ENCODE peak calls at places on chromosomes 16 and 17, in five cellular contexts. X is fibroblast of lung, C is H9, R is endothelial cell of umbilical vein, F is neural progenitor cell. B is an unnamed sample.

GRCh38 chr16:30715777-30716445 is 16.9 kb downstream of the SRCAP start:
- DNase-seq in X (no peak), C (no peak), R (no peak), F (no peak), B (no peak)

GRCh38 chr16:13542284-13542683 is 377.7 kb upstream of the ERCC4 start:
- DNase-seq in X (no peak), C (no peak), R (no peak), F (no peak), B (no peak)

GRCh38 chr17:2435852-2436251 is 35.0 kb upstream of the MNT start:
- DNase-seq in X (no peak), C (no peak), R (no peak), F (no peak), B (no peak)

GRCh38 chr16:88747588-88748301 is 37.3 kb downstream of the PIEZO1 start:
- DNase-seq in X (no peak), C (peak), R (no peak), F (no peak), B (peak)

GRCh38 chr17:14940112-14940945 is 324.8 kb downstream of the PMP22 start:
- DNase-seq in X (peak), C (no peak), R (no peak), F (no peak), B (no peak)

GRCh38 chr16:11896776-11897175 is 19.0 kb downstream of the GSPT1 start:
- DNase-seq in X (peak), C (no peak), R (peak), F (no peak), B (no peak)

GRCh38 chr17:59863607-59864006 is 29.1 kb downstream of the TUBD1 start:
- DNase-seq in X (no peak), C (no peak), R (no peak), F (no peak), B (no peak)

GRCh38 chr16:86353185-86353584 is 157.1 kb upstream of the FOXF1 start:
- DNase-seq in X (peak), C (no peak), R (no peak), F (no peak), B (no peak)

GRCh38 chr17:71430281-71430680 is 690.5 kb upstream of the SOX9 start:
- DNase-seq in X (no peak), C (no peak), R (no peak), F (no peak), B (no peak)

GRCh38 chr16:12362482-12363458 is 386.2 kb downstream of the SNX29 start:
- DNase-seq in X (no peak), C (no peak), R (peak), F (no peak), B (no peak)

DNA sequence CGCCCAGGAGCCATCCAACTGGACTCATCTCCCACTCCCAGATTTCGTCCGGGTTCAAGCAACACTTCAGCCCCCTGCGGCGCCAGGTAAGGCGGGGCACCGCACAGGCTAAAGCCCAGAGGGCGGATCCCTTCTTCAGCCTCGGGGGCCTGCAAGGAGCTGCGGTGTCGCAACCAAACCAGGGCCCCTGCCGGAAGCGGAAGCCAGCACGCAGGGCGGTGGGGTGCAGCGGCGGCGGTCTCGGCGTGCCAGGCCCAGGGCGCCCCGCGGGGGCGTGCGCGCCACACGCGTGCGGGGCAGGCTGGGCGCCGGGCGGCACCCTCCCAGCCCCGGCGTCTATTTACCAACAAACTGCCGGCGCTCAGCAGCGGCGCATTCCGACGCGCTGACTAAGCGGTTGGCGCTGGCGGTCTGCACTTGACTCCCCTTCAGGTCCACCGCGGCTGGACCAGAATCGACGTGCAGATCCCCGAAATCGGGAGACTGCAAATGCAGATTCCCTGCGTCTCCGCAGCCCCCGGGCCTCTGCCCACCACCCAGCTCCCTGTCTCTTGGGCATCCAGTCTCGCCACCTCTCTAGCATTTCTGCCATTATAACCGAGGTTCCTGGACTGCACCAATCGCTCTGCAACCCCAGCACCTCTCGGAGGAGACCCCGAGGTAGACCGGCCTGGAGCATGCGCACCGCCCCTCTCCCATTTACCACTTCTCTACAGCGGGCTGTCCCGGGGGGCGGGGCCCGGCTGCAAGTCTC is 433 bp upstream of the DLX4 start:
- DNase-seq in X (peak), C (peak), R (peak), F (peak), B (peak)
- H3K9ac ChIP-seq in X (no peak), C (no peak), R (no peak), F (no peak), B (peak)

DNA sequence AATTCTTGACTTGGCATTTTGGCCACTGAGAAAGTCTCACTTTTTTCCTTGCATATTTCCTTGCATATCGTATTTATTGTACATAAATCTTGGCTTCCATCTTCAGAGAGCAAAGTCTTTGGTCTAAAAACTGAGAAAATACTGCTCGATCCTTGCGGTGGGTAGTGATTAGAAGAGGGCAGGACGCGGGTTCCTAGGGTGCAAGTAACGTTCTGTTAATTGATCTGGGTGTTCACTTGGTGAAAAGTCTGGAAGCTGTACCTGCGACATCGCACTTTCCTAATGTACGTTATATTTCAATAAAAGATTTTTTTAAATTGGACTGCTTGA is 758 bp upstream of the UBALD2 start:
- DNase-seq in X (no peak), C (no peak), R (no peak), F (no peak), B (no peak)
- TF ChIP-seq CTCF in X (no peak), C (no peak), R (no peak), F (no peak), B (no peak)

DNA sequence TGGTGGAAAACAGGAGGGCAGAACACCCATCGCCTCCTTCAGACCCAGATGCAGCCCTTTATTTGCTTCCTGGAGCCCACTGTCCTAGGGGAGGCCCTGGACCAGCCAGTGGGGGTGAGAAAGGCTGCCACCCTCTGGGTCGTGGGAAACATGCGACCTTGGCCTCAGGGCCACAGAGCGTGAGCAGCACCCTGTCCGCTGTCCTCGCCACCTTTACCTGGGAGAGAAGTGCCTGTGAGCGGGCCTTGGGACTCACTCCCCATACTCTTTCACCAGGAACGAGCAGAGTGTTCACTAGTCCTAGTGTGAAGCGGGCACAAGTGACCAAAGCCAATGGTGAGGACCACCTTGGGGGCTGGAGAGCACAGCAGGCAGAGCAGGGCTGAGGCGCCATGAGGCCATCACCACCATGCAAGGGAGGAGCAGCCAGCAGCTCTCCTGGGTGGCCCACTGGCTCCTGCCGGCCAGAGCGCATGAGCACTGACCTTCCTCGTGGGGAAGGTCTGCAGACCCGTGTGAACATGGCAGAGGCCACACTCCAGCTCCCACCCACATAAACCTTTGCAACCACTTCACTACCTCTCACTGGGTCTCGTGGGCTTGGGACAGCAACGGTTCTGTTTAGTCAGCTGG is 8.5 kb downstream of the SMCR8 start:
- DNase-seq in X (no peak), C (no peak), R (no peak), F (no peak), B (no peak)
- H3K4me2 ChIP-seq in X (no peak), C (no peak), R (no peak), F (no peak), B (no peak)

GRCh38 chr17:46878055-46878454 is 26.7 kb downstream of the WNT9B start:
- DNase-seq in X (no peak), C (no peak), R (no peak), F (no peak), B (no peak)
- H3K9ac ChIP-seq in X (no peak), C (no peak), R (no peak), F (no peak), B (no peak)

GRCh38 chr17:13575922-13576419 is 25.8 kb downstream of the HS3ST3A1 start:
- DNase-seq in X (peak), C (peak), R (no peak), F (peak), B (no peak)

GRCh38 chr17:13572581-13572980 is 29.1 kb downstream of the HS3ST3A1 start:
- DNase-seq in X (peak), C (no peak), R (no peak), F (no peak), B (no peak)

GRCh38 chr17:13575466-13575865 is 26.3 kb downstream of the HS3ST3A1 start:
- DNase-seq in X (no peak), C (no peak), R (no peak), F (no peak), B (no peak)

GRCh38 chr17:13581925-13582324 is 19.8 kb downstream of the HS3ST3A1 start:
- DNase-seq in X (peak), C (no peak), R (no peak), F (no peak), B (no peak)

DNA sequence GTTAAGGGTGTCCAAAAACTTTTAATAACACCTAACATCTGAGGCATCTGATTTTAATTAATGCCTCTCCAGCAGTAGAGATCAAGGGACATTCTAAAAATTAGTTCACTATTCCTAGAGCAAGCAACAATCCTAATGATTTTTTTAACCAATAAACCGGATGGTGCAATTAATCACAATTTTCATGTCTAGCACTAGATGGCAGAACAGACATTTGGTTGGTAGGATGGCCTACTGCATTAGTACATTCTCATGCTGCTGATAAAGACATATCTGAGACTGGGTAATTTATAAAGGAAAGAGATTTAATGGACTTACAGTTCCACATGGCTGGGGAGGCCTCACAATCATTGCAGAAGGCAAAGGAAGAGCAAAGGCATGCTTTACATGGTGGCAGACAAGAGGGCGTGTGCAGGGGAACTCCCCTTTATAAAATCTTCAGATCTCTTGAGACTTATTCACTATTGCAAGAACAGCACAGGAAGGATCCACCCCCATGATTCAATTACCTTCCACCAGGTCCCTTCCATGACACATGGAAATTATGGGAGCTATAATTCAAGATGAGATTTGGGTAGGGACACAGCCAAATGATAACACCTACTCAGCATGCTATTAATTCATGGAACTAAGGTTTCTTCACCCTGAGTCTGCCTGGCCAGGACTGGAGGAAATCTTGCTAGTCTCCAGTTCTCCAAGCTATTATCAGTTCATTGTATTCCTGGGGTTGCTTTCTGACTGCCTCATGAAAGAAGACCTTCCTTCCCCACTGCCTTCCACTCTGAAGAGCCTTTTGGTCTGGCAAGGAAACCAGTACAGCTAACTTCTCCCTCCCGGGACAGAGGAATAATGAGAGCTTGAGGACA is 24.8 kb downstream of the HS3ST3A1 start:
- DNase-seq in X (peak), C (no peak), R (no peak), F (no peak), B (no peak)
- TF ChIP-seq CTCF in X (no peak), C (peak), R (no peak), F (no peak), B (no peak)

B was measured in MM.1S.